ENCODE peak calls at places on chromosomes 13 and 19, in five cellular contexts. One of them, this sample, is unnamed.

GRCh38 chr13:82356667-82357066 is 1525.6 kb downstream of the SLITRK1 start:
- DNase-seq in keratinocyte: no peak
- DNase-seq in adipocyte: peak
- DNase-seq in neuronal stem cell: no peak
- DNase-seq in mammary epithelial cell: no peak
- DNase-seq in this sample: no peak

GRCh38 chr13:111359237-111359915 is 38.9 kb downstream of the TEX29 start:
- DNase-seq in mammary epithelial cell: no peak
- DNase-seq in neuronal stem cell: peak
- DNase-seq in adipocyte: peak
- DNase-seq in keratinocyte: no peak
- DNase-seq in this sample: peak

GRCh38 chr13:20553309-20553708 is 13.6 kb upstream of the IFT88 start:
- DNase-seq in keratinocyte: no peak
- DNase-seq in adipocyte: peak
- DNase-seq in neuronal stem cell: no peak
- DNase-seq in mammary epithelial cell: no peak
- DNase-seq in this sample: no peak

GRCh38 chr19:56969726-56970125 is 129.2 kb upstream of the PEG3 start:
- DNase-seq in keratinocyte: no peak
- DNase-seq in adipocyte: no peak
- DNase-seq in mammary epithelial cell: no peak
- DNase-seq in neuronal stem cell: no peak
- DNase-seq in this sample: no peak

GRCh38 chr13:75416327-75417005 is 65.5 kb downstream of the TBC1D4 start:
- DNase-seq in adipocyte: no peak
- DNase-seq in neuronal stem cell: no peak
- DNase-seq in mammary epithelial cell: no peak
- DNase-seq in keratinocyte: no peak
- DNase-seq in this sample: peak

GRCh38 chr13:44191504-44192171 is 182.0 kb upstream of the SERP2 start:
- DNase-seq in neuronal stem cell: peak
- DNase-seq in keratinocyte: no peak
- DNase-seq in adipocyte: peak
- DNase-seq in mammary epithelial cell: peak
- DNase-seq in this sample: peak

GRCh38 chr13:33536639-33537425 is 251.3 kb upstream of the STARD13 start:
- DNase-seq in adipocyte: peak
- DNase-seq in neuronal stem cell: no peak
- DNase-seq in mammary epithelial cell: peak
- DNase-seq in keratinocyte: no peak
- DNase-seq in this sample: no peak

GRCh38 chr13:99517984-99518383 is 16.7 kb downstream of the TM9SF2 start:
- DNase-seq in keratinocyte: no peak
- DNase-seq in adipocyte: no peak
- DNase-seq in neuronal stem cell: no peak
- DNase-seq in mammary epithelial cell: no peak
- DNase-seq in this sample: no peak

GRCh38 chr13:111228262-111229144 is 91.9 kb upstream of the TEX29 start:
- DNase-seq in neuronal stem cell: no peak
- DNase-seq in mammary epithelial cell: no peak
- DNase-seq in adipocyte: no peak
- DNase-seq in keratinocyte: no peak
- DNase-seq in this sample: peak

GRCh38 chr19:1503089-1503924 is 9.5 kb downstream of the ADAMTSL5 start:
- DNase-seq in adipocyte: peak
- DNase-seq in keratinocyte: no peak
- DNase-seq in mammary epithelial cell: no peak
- DNase-seq in neuronal stem cell: no peak
- DNase-seq in this sample: peak

GRCh38 chr19:40576181-40576584 is 490 bp upstream of the SHKBP1 start:
- DNase-seq in neuronal stem cell: no peak
- DNase-seq in keratinocyte: no peak
- DNase-seq in adipocyte: no peak
- DNase-seq in mammary epithelial cell: no peak
- DNase-seq in this sample: peak

GRCh38 chr19:19406878-19407639 is 1.6 kb downstream of the GATAD2A start:
- DNase-seq in adipocyte: peak
- DNase-seq in keratinocyte: no peak
- DNase-seq in mammary epithelial cell: peak
- DNase-seq in neuronal stem cell: no peak
- DNase-seq in this sample: no peak

GRCh38 chr19:46818812-46819211 is 30.4 kb upstream of the SLC1A5 start:
- DNase-seq in keratinocyte: no peak
- DNase-seq in adipocyte: peak
- DNase-seq in neuronal stem cell: no peak
- DNase-seq in mammary epithelial cell: no peak
- DNase-seq in this sample: peak

GRCh38 chr13:110575322-110576069 is 14.0 kb upstream of the RAB20 start:
- DNase-seq in neuronal stem cell: no peak
- DNase-seq in adipocyte: no peak
- DNase-seq in mammary epithelial cell: no peak
- DNase-seq in keratinocyte: no peak
- DNase-seq in this sample: peak

GRCh38 chr13:24038846-24039330 is 121.6 kb upstream of the SPATA13 start:
- DNase-seq in mammary epithelial cell: peak
- DNase-seq in neuronal stem cell: no peak
- DNase-seq in adipocyte: peak
- DNase-seq in keratinocyte: no peak
- DNase-seq in this sample: no peak

GRCh38 chr13:65965496-65965895 is 1264.6 kb downstream of the PCDH9 start:
- DNase-seq in neuronal stem cell: no peak
- DNase-seq in adipocyte: peak
- DNase-seq in mammary epithelial cell: peak
- DNase-seq in keratinocyte: no peak
- DNase-seq in this sample: no peak

GRCh38 chr19:3413796-3414327 is 47.5 kb downstream of the NFIC start:
- DNase-seq in neuronal stem cell: no peak
- DNase-seq in mammary epithelial cell: no peak
- DNase-seq in keratinocyte: no peak
- DNase-seq in adipocyte: no peak
- DNase-seq in this sample: no peak

GRCh38 chr13:59000770-59001169 is 1163.0 kb downstream of the DIAPH3 start:
- DNase-seq in adipocyte: no peak
- DNase-seq in keratinocyte: no peak
- DNase-seq in neuronal stem cell: no peak
- DNase-seq in mammary epithelial cell: no peak
- DNase-seq in this sample: no peak

GRCh38 chr19:42440357-42441046 is 2.2 kb downstream of the CXCL17 start:
- DNase-seq in keratinocyte: no peak
- DNase-seq in adipocyte: peak
- DNase-seq in neuronal stem cell: peak
- DNase-seq in mammary epithelial cell: peak
- DNase-seq in this sample: peak

GRCh38 chr19:3494559-3494958 is 5.9 kb downstream of the DOHH start:
- DNase-seq in adipocyte: no peak
- DNase-seq in neuronal stem cell: no peak
- DNase-seq in keratinocyte: no peak
- DNase-seq in mammary epithelial cell: no peak
- DNase-seq in this sample: no peak

DNA sequence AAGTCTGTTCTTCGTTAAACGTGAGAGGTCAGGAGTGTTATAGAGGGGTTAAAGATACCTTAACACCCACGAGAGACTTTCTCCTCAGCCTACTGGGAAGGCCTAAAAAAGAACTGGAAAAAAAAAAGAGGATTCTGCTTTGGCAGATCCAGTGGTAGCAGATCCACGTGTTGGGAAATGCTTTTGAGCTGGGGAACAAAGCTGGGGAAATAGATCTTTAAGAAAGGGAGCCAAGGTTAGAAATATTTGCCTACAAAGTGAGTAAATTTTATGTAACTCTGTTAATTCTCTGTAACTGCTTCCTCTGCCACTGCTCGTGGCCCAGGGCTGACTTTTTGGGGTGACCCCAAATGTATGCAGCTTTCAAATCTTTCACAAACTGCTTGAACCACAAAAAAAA is 11.7 kb downstream of the RFX2 start:
- DNase-seq in adipocyte: no peak
- DNase-seq in mammary epithelial cell: no peak
- DNase-seq in neuronal stem cell: no peak
- DNase-seq in keratinocyte: no peak
- DNase-seq in this sample: no peak
- H3K9ac ChIP-seq in adipocyte: peak
- H3K9ac ChIP-seq in mammary epithelial cell: no peak
- H3K9ac ChIP-seq in neuronal stem cell: no peak
- H3K9ac ChIP-seq in keratinocyte: no peak
- H3K9ac ChIP-seq in this sample: no peak

DNA sequence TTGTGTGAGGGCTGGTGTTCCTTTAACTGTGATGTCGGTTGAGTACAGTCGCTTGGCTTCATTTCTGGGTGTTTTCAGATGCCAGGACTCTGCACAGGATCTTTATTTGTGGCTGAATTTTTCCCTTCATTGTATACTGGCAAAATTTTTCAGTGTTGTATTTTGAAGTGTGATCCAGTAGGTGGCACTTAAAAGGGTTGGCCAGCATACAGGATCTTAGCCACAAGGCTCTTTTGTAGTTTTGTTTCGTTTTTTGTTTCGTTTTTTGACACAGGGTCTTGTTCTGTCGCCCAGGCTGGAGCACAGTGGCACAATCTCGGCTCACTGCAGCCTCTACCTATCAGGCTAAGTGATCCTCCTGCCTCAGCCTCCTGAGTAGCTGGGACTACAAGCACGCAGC is 8.7 kb downstream of the FCAR start:
- DNase-seq in neuronal stem cell: no peak
- DNase-seq in mammary epithelial cell: no peak
- DNase-seq in keratinocyte: no peak
- DNase-seq in adipocyte: no peak
- DNase-seq in this sample: no peak
- H3K9ac ChIP-seq in neuronal stem cell: no peak
- H3K9ac ChIP-seq in mammary epithelial cell: no peak
- H3K9ac ChIP-seq in keratinocyte: no peak
- H3K9ac ChIP-seq in adipocyte: no peak
- H3K9ac ChIP-seq in this sample: no peak

DNA sequence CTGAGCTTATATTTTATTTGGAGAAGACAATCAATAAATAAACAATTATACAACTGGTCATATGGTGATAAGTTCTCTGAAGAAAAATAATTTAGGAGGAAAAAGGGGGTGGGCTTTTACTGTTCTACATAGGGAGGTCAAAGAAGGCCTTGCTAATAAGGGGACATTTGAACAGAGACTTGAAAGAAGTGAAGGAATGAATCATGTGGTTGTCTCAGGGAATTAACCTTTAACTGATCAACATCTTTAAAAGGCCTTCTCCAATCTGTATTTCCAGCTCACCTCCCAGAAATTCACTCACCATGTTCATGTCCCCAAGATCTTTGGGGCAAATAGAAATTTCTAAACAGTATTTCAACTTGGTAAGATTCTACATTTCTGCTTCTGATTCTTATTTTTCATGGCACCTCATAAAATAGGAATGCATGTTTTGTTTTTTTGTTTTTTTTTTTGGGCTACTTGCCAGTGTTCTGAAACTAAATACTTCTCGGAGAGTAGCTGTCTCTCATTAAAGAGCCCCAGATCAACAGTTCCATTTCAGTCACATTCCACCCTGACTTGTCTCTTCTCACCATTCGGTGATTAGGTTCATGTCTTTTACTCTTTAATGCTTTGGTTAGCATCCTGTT is 19.2 kb upstream of the LPAR6 start:
- DNase-seq in neuronal stem cell: no peak
- DNase-seq in mammary epithelial cell: no peak
- DNase-seq in keratinocyte: no peak
- DNase-seq in adipocyte: peak
- DNase-seq in this sample: no peak
- H3K9ac ChIP-seq in neuronal stem cell: no peak
- H3K9ac ChIP-seq in mammary epithelial cell: no peak
- H3K9ac ChIP-seq in keratinocyte: no peak
- H3K9ac ChIP-seq in adipocyte: peak
- H3K9ac ChIP-seq in this sample: no peak

GRCh38 chr19:18002347-18002850 is 5.6 kb upstream of the ARRDC2 start:
- DNase-seq in keratinocyte: no peak
- DNase-seq in adipocyte: no peak
- DNase-seq in mammary epithelial cell: no peak
- DNase-seq in neuronal stem cell: no peak
- DNase-seq in this sample: no peak
- H3K9ac ChIP-seq in keratinocyte: no peak
- H3K9ac ChIP-seq in adipocyte: peak
- H3K9ac ChIP-seq in mammary epithelial cell: no peak
- H3K9ac ChIP-seq in neuronal stem cell: no peak
- H3K9ac ChIP-seq in this sample: no peak

This sample was measured in endodermal cell.